ENCODE peak calls at places on chromosome 1, in eight cellular contexts. One of them, this sample, is unnamed.

GRCh38 chr1:221718391-221719277 is 23.3 kb downstream of the DUSP10 start:
- DNase-seq in GM23248: peak; percentile 74
- DNase-seq in neural progenitor cell: peak; percentile 25
- DNase-seq in PC-3: peak; percentile 81
- DNase-seq in SK-N-SH: no peak
- DNase-seq in HCT116: no peak
- DNase-seq in GM23338: peak; percentile 3
- DNase-seq in OCI-LY7: no peak
- DNase-seq in this sample: no peak

GRCh38 chr1:214116258-214116657 is 128.5 kb downstream of the PROX1 start:
- DNase-seq in SK-N-SH: no peak
- DNase-seq in HCT116: no peak
- DNase-seq in neural progenitor cell: no peak
- DNase-seq in PC-3: no peak
- DNase-seq in OCI-LY7: no peak
- DNase-seq in GM23248: no peak
- DNase-seq in GM23338: no peak
- DNase-seq in this sample: no peak

GRCh38 chr1:9730096-9730901 is 78.8 kb downstream of the PIK3CD start:
- DNase-seq in GM23338: no peak
- DNase-seq in HCT116: no peak
- DNase-seq in OCI-LY7: no peak
- DNase-seq in SK-N-SH: no peak
- DNase-seq in neural progenitor cell: no peak
- DNase-seq in PC-3: no peak
- DNase-seq in GM23248: no peak
- DNase-seq in this sample: no peak

GRCh38 chr1:83546863-83547262 is 452.1 kb downstream of the TTLL7 start:
- DNase-seq in GM23338: no peak
- DNase-seq in GM23248: peak; percentile 32
- DNase-seq in OCI-LY7: no peak
- DNase-seq in SK-N-SH: no peak
- DNase-seq in HCT116: no peak
- DNase-seq in PC-3: no peak
- DNase-seq in neural progenitor cell: no peak
- DNase-seq in this sample: no peak

GRCh38 chr1:116489231-116489697 is 81.6 kb downstream of the CD58 start:
- DNase-seq in GM23248: peak; percentile 34
- DNase-seq in OCI-LY7: no peak
- DNase-seq in neural progenitor cell: peak; percentile 49
- DNase-seq in HCT116: peak; percentile 87
- DNase-seq in SK-N-SH: no peak
- DNase-seq in GM23338: no peak
- DNase-seq in PC-3: peak; percentile 95
- DNase-seq in this sample: no peak

GRCh38 chr1:220084460-220084859 is 5.1 kb downstream of the BPNT1 start:
- DNase-seq in GM23338: no peak
- DNase-seq in SK-N-SH: no peak
- DNase-seq in PC-3: peak; percentile 39
- DNase-seq in neural progenitor cell: no peak
- DNase-seq in OCI-LY7: no peak
- DNase-seq in HCT116: no peak
- DNase-seq in GM23248: no peak
- DNase-seq in this sample: no peak

GRCh38 chr1:53062731-53063591 is 948 bp downstream of the PODN start:
- DNase-seq in PC-3: no peak
- DNase-seq in GM23338: peak; percentile 65
- DNase-seq in OCI-LY7: no peak
- DNase-seq in HCT116: no peak
- DNase-seq in GM23248: peak; percentile 45
- DNase-seq in SK-N-SH: peak; percentile 72
- DNase-seq in neural progenitor cell: peak; percentile 59
- DNase-seq in this sample: no peak

GRCh38 chr1:168864266-168864665 is 135.3 kb upstream of the DPT start:
- DNase-seq in PC-3: no peak
- DNase-seq in neural progenitor cell: no peak
- DNase-seq in GM23338: no peak
- DNase-seq in HCT116: no peak
- DNase-seq in GM23248: no peak
- DNase-seq in SK-N-SH: no peak
- DNase-seq in OCI-LY7: no peak
- DNase-seq in this sample: no peak

GRCh38 chr1:93081716-93082115 is 2.6 kb downstream of the MTF2 start:
- DNase-seq in OCI-LY7: no peak
- DNase-seq in HCT116: no peak
- DNase-seq in PC-3: peak; percentile 55
- DNase-seq in neural progenitor cell: no peak
- DNase-seq in GM23248: peak; percentile 89
- DNase-seq in SK-N-SH: no peak
- DNase-seq in GM23338: no peak
- DNase-seq in this sample: no peak

GRCh38 chr1:198711837-198712236 is 73.0 kb downstream of the PTPRC start:
- DNase-seq in PC-3: peak; percentile 71
- DNase-seq in GM23248: peak; percentile 18
- DNase-seq in OCI-LY7: no peak
- DNase-seq in SK-N-SH: no peak
- DNase-seq in HCT116: no peak
- DNase-seq in neural progenitor cell: no peak
- DNase-seq in GM23338: no peak
- DNase-seq in this sample: no peak

GRCh38 chr1:15952317-15953258 is 23.3 kb downstream of the ZBTB17 start:
- DNase-seq in GM23338: peak; percentile 13
- DNase-seq in HCT116: peak; percentile 38
- DNase-seq in PC-3: peak; percentile 91
- DNase-seq in neural progenitor cell: peak; percentile 33
- DNase-seq in SK-N-SH: no peak
- DNase-seq in GM23248: peak; percentile 98
- DNase-seq in OCI-LY7: no peak
- DNase-seq in this sample: no peak

GRCh38 chr1:67942269-67942668 is 108.2 kb downstream of the DIRAS3 start:
- DNase-seq in SK-N-SH: no peak
- DNase-seq in GM23338: no peak
- DNase-seq in neural progenitor cell: no peak
- DNase-seq in OCI-LY7: no peak
- DNase-seq in GM23248: no peak
- DNase-seq in PC-3: no peak
- DNase-seq in HCT116: no peak
- DNase-seq in this sample: no peak

GRCh38 chr1:147665521-147665920 is 4.8 kb downstream of the ACP6 start:
- DNase-seq in GM23248: peak; percentile 16
- DNase-seq in OCI-LY7: no peak
- DNase-seq in PC-3: peak; percentile 47
- DNase-seq in neural progenitor cell: peak; percentile 38
- DNase-seq in HCT116: no peak
- DNase-seq in GM23338: peak; percentile 51
- DNase-seq in SK-N-SH: no peak
- DNase-seq in this sample: no peak

GRCh38 chr1:12204140-12204539 is 25.7 kb upstream of the VPS13D start:
- DNase-seq in GM23338: no peak
- DNase-seq in OCI-LY7: peak; percentile 35
- DNase-seq in HCT116: no peak
- DNase-seq in SK-N-SH: no peak
- DNase-seq in PC-3: no peak
- DNase-seq in neural progenitor cell: no peak
- DNase-seq in GM23248: no peak
- DNase-seq in this sample: no peak

DNA sequence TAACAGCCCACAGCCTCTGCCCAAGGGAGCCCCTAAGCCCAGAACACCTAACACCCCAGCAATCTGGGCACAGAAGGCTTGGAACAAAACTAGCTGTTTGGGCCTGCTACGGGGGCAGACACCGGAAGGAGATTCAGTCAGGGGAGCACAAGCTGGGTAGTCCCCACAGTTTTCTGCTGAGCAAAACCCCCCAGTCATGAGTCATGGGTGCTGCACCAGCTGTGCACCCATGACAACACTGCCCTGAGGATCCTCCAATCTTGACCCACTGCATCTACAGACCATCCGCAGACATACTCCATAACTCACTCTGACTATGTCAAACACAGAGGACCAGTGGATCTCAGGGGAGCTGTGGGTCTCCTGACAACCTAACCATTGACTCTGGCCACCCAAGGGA is 105.1 kb downstream of the LRIG2 start:
- DNase-seq in HCT116: no peak
- DNase-seq in SK-N-SH: no peak
- DNase-seq in GM23338: no peak
- DNase-seq in GM23248: no peak
- DNase-seq in PC-3: no peak
- DNase-seq in OCI-LY7: no peak
- DNase-seq in neural progenitor cell: no peak
- DNase-seq in this sample: no peak
- TF ChIP-seq EZH2phosphoT487 in HCT116: no peak
- TF ChIP-seq EZH2phosphoT487 in SK-N-SH: no peak
- TF ChIP-seq EZH2phosphoT487 in GM23338: no peak
- TF ChIP-seq EZH2phosphoT487 in GM23248: no peak
- TF ChIP-seq EZH2phosphoT487 in PC-3: no peak
- TF ChIP-seq EZH2phosphoT487 in OCI-LY7: no peak
- TF ChIP-seq EZH2phosphoT487 in neural progenitor cell: no peak
- TF ChIP-seq EZH2phosphoT487 in this sample: no peak

GRCh38 chr1:107895403-107896181 is 69.4 kb downstream of the VAV3 start:
- DNase-seq in HCT116: no peak
- DNase-seq in SK-N-SH: no peak
- DNase-seq in OCI-LY7: peak; percentile 64
- DNase-seq in GM23248: no peak
- DNase-seq in neural progenitor cell: no peak
- DNase-seq in GM23338: no peak
- DNase-seq in PC-3: no peak
- DNase-seq in this sample: no peak
- TF ChIP-seq EZH2phosphoT487 in HCT116: no peak
- TF ChIP-seq EZH2phosphoT487 in SK-N-SH: no peak
- TF ChIP-seq EZH2phosphoT487 in OCI-LY7: no peak
- TF ChIP-seq EZH2phosphoT487 in GM23248: no peak
- TF ChIP-seq EZH2phosphoT487 in neural progenitor cell: no peak
- TF ChIP-seq EZH2phosphoT487 in GM23338: no peak
- TF ChIP-seq EZH2phosphoT487 in PC-3: no peak
- TF ChIP-seq EZH2phosphoT487 in this sample: no peak

GRCh38 chr1:14142397-14143095 is 442.6 kb downstream of the PRDM2 start:
- DNase-seq in HCT116: no peak
- DNase-seq in OCI-LY7: no peak
- DNase-seq in neural progenitor cell: no peak
- DNase-seq in GM23248: no peak
- DNase-seq in GM23338: no peak
- DNase-seq in SK-N-SH: no peak
- DNase-seq in PC-3: no peak
- DNase-seq in this sample: no peak
- TF ChIP-seq EZH2phosphoT487 in HCT116: no peak
- TF ChIP-seq EZH2phosphoT487 in OCI-LY7: no peak
- TF ChIP-seq EZH2phosphoT487 in neural progenitor cell: no peak
- TF ChIP-seq EZH2phosphoT487 in GM23248: no peak
- TF ChIP-seq EZH2phosphoT487 in GM23338: no peak
- TF ChIP-seq EZH2phosphoT487 in SK-N-SH: no peak
- TF ChIP-seq EZH2phosphoT487 in PC-3: no peak
- TF ChIP-seq EZH2phosphoT487 in this sample: no peak

DNA sequence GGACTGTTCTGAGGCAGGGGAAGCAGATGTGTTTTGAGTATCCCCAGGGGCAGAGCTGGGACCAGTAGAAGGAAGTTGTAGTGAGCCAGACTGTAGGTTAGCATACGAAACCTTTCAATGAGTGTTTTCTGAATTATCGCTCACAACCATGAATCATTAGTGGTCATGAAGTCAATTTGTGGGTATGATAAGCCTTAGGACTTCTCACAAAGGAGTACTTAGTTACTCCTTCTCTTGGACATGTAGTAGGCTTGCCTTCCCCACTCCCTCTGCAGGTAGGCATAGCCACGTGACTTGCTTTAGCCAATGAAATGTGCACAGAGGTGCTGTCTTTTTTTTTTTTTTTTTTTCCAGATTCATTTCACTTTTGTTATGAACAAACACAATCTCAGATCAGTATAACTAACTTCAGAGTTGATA is 23.9 kb upstream of the FAAH start:
- DNase-seq in GM23248: peak; percentile 38
- DNase-seq in OCI-LY7: peak; percentile 27
- DNase-seq in GM23338: no peak
- DNase-seq in PC-3: peak; percentile 28
- DNase-seq in HCT116: no peak
- DNase-seq in neural progenitor cell: no peak
- DNase-seq in SK-N-SH: no peak
- DNase-seq in this sample: no peak
- TF ChIP-seq EZH2phosphoT487 in GM23248: no peak
- TF ChIP-seq EZH2phosphoT487 in OCI-LY7: no peak
- TF ChIP-seq EZH2phosphoT487 in GM23338: no peak
- TF ChIP-seq EZH2phosphoT487 in PC-3: no peak
- TF ChIP-seq EZH2phosphoT487 in HCT116: no peak
- TF ChIP-seq EZH2phosphoT487 in neural progenitor cell: no peak
- TF ChIP-seq EZH2phosphoT487 in SK-N-SH: no peak
- TF ChIP-seq EZH2phosphoT487 in this sample: no peak

GRCh38 chr1:158039380-158039779 is 45.9 kb downstream of the KIRREL1 start:
- DNase-seq in OCI-LY7: no peak
- DNase-seq in SK-N-SH: no peak
- DNase-seq in GM23338: no peak
- DNase-seq in PC-3: no peak
- DNase-seq in HCT116: no peak
- DNase-seq in GM23248: peak; percentile 74
- DNase-seq in neural progenitor cell: no peak
- DNase-seq in this sample: no peak
- TF ChIP-seq EZH2phosphoT487 in OCI-LY7: no peak
- TF ChIP-seq EZH2phosphoT487 in SK-N-SH: no peak
- TF ChIP-seq EZH2phosphoT487 in GM23338: no peak
- TF ChIP-seq EZH2phosphoT487 in PC-3: no peak
- TF ChIP-seq EZH2phosphoT487 in HCT116: no peak
- TF ChIP-seq EZH2phosphoT487 in GM23248: no peak
- TF ChIP-seq EZH2phosphoT487 in neural progenitor cell: no peak
- TF ChIP-seq EZH2phosphoT487 in this sample: no peak

GRCh38 chr1:167690053-167690452 is 31.7 kb upstream of the MPZL1 start:
- DNase-seq in GM23338: no peak
- DNase-seq in OCI-LY7: no peak
- DNase-seq in neural progenitor cell: no peak
- DNase-seq in SK-N-SH: no peak
- DNase-seq in PC-3: no peak
- DNase-seq in HCT116: no peak
- DNase-seq in GM23248: no peak
- DNase-seq in this sample: no peak
- TF ChIP-seq EZH2phosphoT487 in GM23338: no peak
- TF ChIP-seq EZH2phosphoT487 in OCI-LY7: no peak
- TF ChIP-seq EZH2phosphoT487 in neural progenitor cell: no peak
- TF ChIP-seq EZH2phosphoT487 in SK-N-SH: no peak
- TF ChIP-seq EZH2phosphoT487 in PC-3: no peak
- TF ChIP-seq EZH2phosphoT487 in HCT116: no peak
- TF ChIP-seq EZH2phosphoT487 in GM23248: no peak
- TF ChIP-seq EZH2phosphoT487 in this sample: no peak

DNA sequence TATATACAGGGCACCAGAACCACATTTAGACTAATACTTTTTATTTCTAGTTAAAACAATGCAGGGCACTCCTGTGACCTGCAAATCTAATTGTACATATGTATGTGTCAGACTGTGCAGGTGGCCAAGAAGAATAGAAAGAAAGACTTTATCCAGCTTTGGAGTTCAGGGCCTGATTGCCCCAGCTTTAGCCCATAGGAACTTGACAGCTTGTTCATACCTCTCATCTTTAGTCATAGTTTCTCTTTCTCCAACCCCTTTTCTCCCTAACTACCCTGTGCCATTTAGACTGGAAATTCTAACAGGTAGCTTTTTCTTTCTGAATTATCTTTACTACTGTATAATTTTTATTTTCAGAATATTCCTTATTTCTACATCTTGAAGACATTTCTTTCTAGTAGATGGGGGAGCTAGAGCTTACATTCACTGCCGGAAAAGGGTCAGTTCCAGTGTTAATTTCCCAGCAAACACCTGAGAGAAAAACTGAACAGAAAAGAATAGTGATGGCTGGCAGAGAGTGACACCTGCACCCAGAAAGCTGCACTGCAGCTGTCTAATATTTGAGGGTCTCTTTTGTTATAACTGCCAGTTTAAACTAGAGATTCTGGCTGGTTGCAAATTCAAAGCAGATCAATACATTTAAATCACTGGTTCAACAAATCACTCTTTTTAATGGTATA is 8.4 kb downstream of the YBX1 start:
- DNase-seq in GM23248: peak; percentile 36
- DNase-seq in SK-N-SH: no peak
- DNase-seq in GM23338: no peak
- DNase-seq in PC-3: no peak
- DNase-seq in OCI-LY7: no peak
- DNase-seq in neural progenitor cell: no peak
- DNase-seq in HCT116: no peak
- DNase-seq in this sample: no peak
- TF ChIP-seq EZH2phosphoT487 in GM23248: no peak
- TF ChIP-seq EZH2phosphoT487 in SK-N-SH: no peak
- TF ChIP-seq EZH2phosphoT487 in GM23338: no peak
- TF ChIP-seq EZH2phosphoT487 in PC-3: no peak
- TF ChIP-seq EZH2phosphoT487 in OCI-LY7: no peak
- TF ChIP-seq EZH2phosphoT487 in neural progenitor cell: no peak
- TF ChIP-seq EZH2phosphoT487 in HCT116: no peak
- TF ChIP-seq EZH2phosphoT487 in this sample: no peak

This sample was measured in MM.1S.